ENCODE peak calls at places on chromosomes 5 and 9, in seven cellular contexts. T, S, W, M, Q, K and O are unnamed samples.

GRCh38 chr9:92668746-92669526 is 995 bp downstream of the IPPK start:
- DNase-seq in S (peak), W (peak), T (no peak), Q (no peak), K (peak), M (peak), O (peak)

GRCh38 chr9:134174526-134175290 is 10.3 kb upstream of the RNU6ATAC start:
- DNase-seq in Q (no peak), W (no peak), S (no peak), K (no peak), T (no peak), M (no peak), O (no peak)

GRCh38 chr9:132548971-132549649 is 33.3 kb upstream of the BARHL1 start:
- DNase-seq in K (peak), Q (no peak), M (no peak), S (no peak), W (no peak), T (no peak), O (peak)

GRCh38 chr9:22773501-22774220 is 327.0 kb downstream of the DMRTA1 start:
- DNase-seq in M (no peak), T (no peak), S (no peak), W (no peak), K (no peak), Q (no peak), O (no peak)

GRCh38 chr5:137560414-137560813 is 61.3 kb upstream of the SPOCK1 start:
- DNase-seq in W (no peak), T (no peak), Q (no peak), S (no peak), M (no peak), K (peak), O (peak)

GRCh38 chr5:137141779-137142178 is 357.3 kb downstream of the SPOCK1 start:
- DNase-seq in W (no peak), K (peak), Q (no peak), S (no peak), T (no peak), M (no peak), O (peak)

GRCh38 chr5:118115791-118116190 is 872.6 kb downstream of the DTWD2 start:
- DNase-seq in S (no peak), K (peak), Q (peak), T (no peak), M (no peak), W (no peak), O (no peak)

GRCh38 chr9:98807811-98808195 is 333 bp downstream of the GALNT12 start:
- DNase-seq in S (peak), K (peak), T (no peak), M (no peak), Q (no peak), W (peak), O (no peak)

GRCh38 chr9:100473271-100474081 is 527 bp downstream of the TMEFF1 start:
- DNase-seq in T (no peak), W (peak), M (peak), K (peak), Q (no peak), S (peak), O (peak)

GRCh38 chr5:139705655-139706587 is 57.8 kb downstream of the CXXC5 start:
- DNase-seq in T (no peak), M (no peak), W (no peak), S (peak), Q (no peak), K (no peak), O (no peak)

GRCh38 chr5:26518065-26518464 is 520.3 kb downstream of the CDH9 start:
- DNase-seq in Q (no peak), S (peak), M (no peak), K (no peak), T (no peak), W (no peak), O (no peak)

GRCh38 chr9:113343732-113344231 is 3.7 kb upstream of the WDR31 start:
- DNase-seq in K (peak), T (no peak), Q (peak), W (peak), S (no peak), M (no peak), O (peak)

GRCh38 chr5:1659100-1660036 is 135.6 kb upstream of the LPCAT1 start:
- DNase-seq in Q (no peak), M (no peak), W (no peak), K (no peak), S (no peak), T (no peak), O (no peak)

GRCh38 chr5:95564450-95564849 is 9.5 kb downstream of the ARSK start:
- DNase-seq in S (no peak), T (no peak), K (no peak), M (no peak), W (no peak), Q (no peak), O (peak)

GRCh38 chr9:20447291-20447690 is 175.0 kb downstream of the MLLT3 start:
- DNase-seq in S (no peak), M (no peak), W (no peak), Q (no peak), K (no peak), T (no peak), O (no peak)

GRCh38 chr9:111731916-111732315 is 62.8 kb downstream of the SHOC1 start:
- DNase-seq in Q (no peak), M (no peak), S (no peak), T (no peak), K (peak), W (no peak), O (peak)

GRCh38 chr9:7338586-7339281 is 460.8 kb downstream of the DMAC1 start:
- DNase-seq in Q (no peak), W (no peak), M (no peak), K (no peak), S (no peak), T (no peak), O (no peak)

GRCh38 chr5:151699071-151699901 is 12.6 kb upstream of the SPARC start:
- DNase-seq in S (no peak), T (no peak), M (peak), K (peak), Q (peak), W (peak), O (peak)

GRCh38 chr9:98573749-98574278 is 134.9 kb downstream of the GABBR2 start:
- DNase-seq in S (no peak), W (no peak), K (no peak), M (no peak), Q (no peak), T (no peak), O (no peak)

GRCh38 chr5:34709861-34710673 is 53.9 kb downstream of the RAI14 start:
- DNase-seq in K (no peak), T (no peak), S (no peak), Q (peak), M (no peak), W (peak), O (peak)

GRCh38 chr9:114120192-114121014 is 21.3 kb upstream of the KIF12 start:
- DNase-seq in T (no peak), M (no peak), W (no peak), K (no peak), Q (no peak), S (no peak), O (no peak)

GRCh38 chr5:146440870-146441495 is 6.2 kb upstream of the TCERG1 start:
- DNase-seq in Q (peak), K (peak), W (no peak), T (no peak), S (no peak), M (no peak), O (no peak)

GRCh38 chr5:1474875-1475543 is 29.8 kb upstream of the SLC6A3 start:
- DNase-seq in T (no peak), K (no peak), S (no peak), W (no peak), M (no peak), Q (no peak), O (no peak)

GRCh38 chr5:176780951-176781350 is 29.4 kb upstream of the UNC5A start:
- DNase-seq in S (no peak), T (no peak), W (no peak), M (no peak), Q (no peak), K (no peak), O (no peak)

GRCh38 chr9:4489919-4490704 is at the start of gene SLC1A1:
- DNase-seq in M (peak), K (peak), W (peak), S (peak), Q (no peak), T (peak), O (peak)

GRCh38 chr5:98458004-98458403 is 315.5 kb upstream of the RGMB start:
- DNase-seq in Q (peak), M (no peak), S (no peak), T (no peak), K (peak), W (no peak), O (peak)

DNA sequence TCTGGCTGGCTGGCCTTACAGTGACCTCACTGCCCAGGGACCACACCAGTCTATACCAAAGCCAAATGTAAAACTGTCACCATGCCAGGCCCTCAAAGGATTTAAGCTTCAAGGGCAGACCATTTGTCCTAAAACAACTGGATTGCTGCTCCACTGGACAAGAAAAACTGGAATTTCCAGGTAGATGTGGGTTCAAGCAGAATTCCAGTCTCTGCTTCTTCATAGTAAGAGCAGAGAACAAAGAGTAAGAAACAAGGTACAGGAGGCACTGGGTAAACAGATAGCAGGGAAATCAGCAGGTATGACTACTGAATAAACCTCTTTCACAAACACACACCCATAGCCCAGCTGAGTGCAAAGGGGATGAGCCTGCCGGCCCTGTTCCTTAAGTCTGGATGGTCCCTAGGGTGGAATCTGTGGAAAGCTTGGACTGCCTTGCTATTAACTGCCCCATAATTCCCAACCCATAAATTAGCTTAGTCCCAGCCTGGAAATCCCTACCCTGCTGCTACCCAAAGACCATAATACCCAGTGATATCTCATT is 5.5 kb downstream of the B4GALT1 start:
- DNase-seq in M (no peak), K (peak), Q (no peak), W (peak), S (no peak), T (no peak), O (no peak)
- H3K4me3 ChIP-seq in M (peak), K (peak), Q (peak), W (no peak), S (no peak), T (peak), O (peak)

GRCh38 chr5:72508241-72509170 is 1.3 kb upstream of the ZNF366 start:
- DNase-seq in T (peak), S (no peak), Q (no peak), M (no peak), W (no peak), K (no peak), O (no peak)

GRCh38 chr5:72506150-72506549 is 1.1 kb downstream of the ZNF366 start:
- DNase-seq in T (no peak), Q (no peak), K (no peak), W (no peak), M (no peak), S (no peak), O (no peak)

GRCh38 chr5:72509401-72509800 is 2.2 kb upstream of the ZNF366 start:
- DNase-seq in M (no peak), T (no peak), W (no peak), K (no peak), S (no peak), Q (no peak), O (no peak)

GRCh38 chr5:72505539-72505938 is 1.7 kb downstream of the ZNF366 start:
- DNase-seq in M (no peak), T (no peak), K (no peak), S (no peak), W (no peak), Q (no peak), O (no peak)

GRCh38 chr5:72507360-72508238 is at the start of gene ZNF366:
- DNase-seq in T (no peak), S (no peak), K (no peak), W (peak), Q (no peak), M (no peak), O (no peak)
- H3K4me3 ChIP-seq in T (no peak), S (no peak), K (no peak), W (no peak), Q (no peak), M (no peak), O (no peak)

DNA sequence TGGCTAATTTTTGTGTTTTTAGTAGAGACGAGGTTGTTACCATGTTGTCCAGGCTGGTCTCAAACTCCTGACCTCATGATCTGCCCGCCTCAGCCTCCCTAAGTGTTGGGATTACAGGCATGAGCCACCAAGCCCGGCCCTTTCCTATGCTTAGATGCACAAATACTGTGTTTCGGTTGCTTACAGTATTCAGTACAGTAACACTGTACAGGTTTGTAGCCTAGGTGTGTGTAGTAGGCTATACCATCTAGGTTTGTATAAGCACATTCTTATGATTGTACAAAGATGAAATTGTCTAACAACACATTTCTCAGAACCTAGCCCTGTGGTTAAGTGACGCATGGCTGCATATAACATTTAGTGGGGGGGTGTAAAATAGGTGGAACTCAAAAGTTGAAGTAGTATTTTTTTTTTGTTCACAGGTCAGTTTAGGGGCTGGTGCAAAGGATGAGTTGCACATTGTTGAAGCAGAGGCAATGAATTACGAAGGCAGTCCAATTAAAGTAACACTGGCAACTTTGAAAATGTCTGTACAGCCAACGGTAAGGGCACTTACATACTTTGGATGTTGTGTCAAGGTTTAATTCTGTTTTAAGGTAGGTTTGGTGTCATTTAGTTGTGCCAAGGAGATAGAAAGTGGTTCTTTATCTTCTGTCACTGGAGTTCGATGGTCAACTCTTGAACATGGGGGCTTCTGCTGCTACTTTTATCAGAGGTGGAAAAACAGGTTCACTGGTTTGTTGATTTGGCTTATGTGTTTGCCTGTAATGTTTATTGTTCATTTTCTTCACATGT is 3.4 kb downstream of the NPM1 start:
- DNase-seq in K (peak), M (no peak), S (no peak), Q (no peak), T (no peak), W (no peak), O (no peak)
- H3K4me3 ChIP-seq in K (peak), M (peak), S (peak), Q (peak), T (peak), W (no peak), O (peak)

GRCh38 chr5:80756292-80756691 is 101.5 kb upstream of the DHFR start:
- DNase-seq in T (no peak), M (no peak), W (no peak), S (no peak), Q (no peak), K (no peak), O (no peak)
- H3K4me3 ChIP-seq in T (no peak), M (no peak), W (no peak), S (no peak), Q (no peak), K (no peak), O (no peak)

GRCh38 chr9:975740-976257 is 656 bp upstream of the DMRT3 start:
- DNase-seq in Q (no peak), K (no peak), M (no peak), S (no peak), W (no peak), T (no peak), O (no peak)

GRCh38 chr9:976805-977360 is 428 bp downstream of the DMRT3 start:
- DNase-seq in K (peak), S (peak), W (no peak), M (peak), T (no peak), Q (no peak), O (no peak)

GRCh38 chr9:978117-978830 is 1.8 kb downstream of the DMRT3 start:
- DNase-seq in Q (no peak), W (no peak), M (no peak), S (peak), K (peak), T (no peak), O (no peak)

GRCh38 chr9:976258-976804 is at the start of gene DMRT3:
- DNase-seq in W (no peak), M (no peak), S (peak), K (peak), Q (no peak), T (no peak), O (no peak)

GRCh38 chr9:977361-978116 is 1.1 kb downstream of the DMRT3 start:
- DNase-seq in T (no peak), M (no peak), Q (no peak), W (no peak), S (peak), K (no peak), O (no peak)
- H3K4me3 ChIP-seq in T (no peak), M (peak), Q (no peak), W (no peak), S (peak), K (no peak), O (no peak)

DNA sequence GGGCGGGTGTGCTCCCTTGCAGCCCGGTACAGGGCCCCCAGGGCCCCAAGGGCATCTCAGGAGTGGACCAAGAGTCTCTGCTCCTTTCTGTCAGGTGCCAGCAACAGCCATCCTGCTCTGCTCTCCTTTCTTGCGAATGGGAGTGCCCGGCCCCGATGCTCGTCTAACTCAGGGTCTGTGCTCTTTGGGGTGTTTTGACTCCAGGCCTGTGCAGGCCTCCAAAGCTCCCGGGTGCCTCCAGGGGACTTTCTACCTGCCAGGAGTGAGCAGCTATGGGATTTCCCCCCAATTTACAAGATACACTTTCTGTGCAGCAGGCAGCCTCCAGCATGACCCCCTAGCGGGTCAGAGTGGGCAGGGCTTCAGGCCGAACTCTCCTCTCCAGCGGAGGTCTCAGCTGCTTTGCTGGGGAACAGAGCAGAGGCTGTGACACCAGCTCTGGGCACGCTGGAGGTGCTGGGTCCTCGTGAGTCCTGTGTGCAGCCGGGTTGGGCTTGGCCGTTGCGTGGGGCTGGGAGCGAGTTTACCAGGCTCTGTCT is 3.0 kb downstream of the NRARP start:
- DNase-seq in K (peak), S (peak), Q (no peak), T (no peak), W (no peak), M (no peak), O (no peak)
- H3K4me3 ChIP-seq in K (no peak), S (peak), Q (no peak), T (no peak), W (no peak), M (no peak), O (no peak)

GRCh38 chr5:35924950-35925722 is 13.3 kb downstream of the CAPSL start:
- DNase-seq in M (peak), Q (peak), K (peak), S (peak), T (no peak), W (peak), O (peak)

GRCh38 chr5:35924122-35924949 is 14.1 kb downstream of the CAPSL start:
- DNase-seq in K (peak), T (no peak), M (no peak), W (no peak), Q (no peak), S (no peak), O (peak)

GRCh38 chr5:35922468-35922867 is 16.0 kb downstream of the CAPSL start:
- DNase-seq in T (no peak), S (no peak), W (no peak), M (no peak), Q (no peak), K (peak), O (no peak)

GRCh38 chr5:35921930-35922329 is 16.5 kb downstream of the CAPSL start:
- DNase-seq in S (no peak), K (no peak), M (no peak), T (no peak), Q (no peak), W (no peak), O (no peak)

DNA sequence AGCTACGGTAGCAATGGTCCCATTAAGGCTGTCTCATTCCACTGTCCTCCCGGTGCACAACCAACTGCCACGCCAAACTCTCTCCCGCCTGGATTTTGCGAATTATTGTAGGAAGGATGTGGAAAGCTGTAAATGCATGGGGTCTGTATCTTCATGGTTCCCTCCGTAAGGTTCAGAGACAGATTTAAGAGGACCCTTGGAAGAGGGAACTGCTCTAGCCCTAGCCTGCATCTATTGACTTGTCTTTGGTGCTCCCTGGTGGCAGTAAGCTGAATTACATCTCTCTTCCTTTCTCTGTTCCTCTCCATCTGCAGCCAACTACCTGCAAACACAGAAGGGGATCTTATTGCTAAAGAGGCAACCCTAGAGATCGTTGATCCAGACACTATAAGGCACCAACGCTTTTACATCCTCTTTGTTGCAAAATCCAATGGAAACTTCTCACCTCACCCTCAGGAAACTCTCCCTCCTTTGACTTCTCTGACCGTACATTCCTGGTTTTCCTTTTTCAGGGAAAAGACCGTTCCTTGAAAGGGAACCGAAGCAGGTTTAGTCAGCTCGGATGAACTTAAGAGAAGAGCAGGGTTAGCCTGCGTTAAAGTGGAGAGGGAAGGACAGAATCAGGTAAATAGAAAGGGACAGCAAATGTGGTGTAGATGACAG is 11.9 kb downstream of the CAPSL start:
- DNase-seq in W (peak), M (peak), T (no peak), S (peak), Q (peak), K (peak), O (peak)
- H3K4me3 ChIP-seq in W (no peak), M (no peak), T (no peak), S (no peak), Q (no peak), K (no peak), O (no peak)